ENCODE peak calls at places on chromosome 9, in eight cellular contexts. U is activated gamma-delta T cell treated with anti-CD3 and anti-CD28 coated beads, Interleukin-2, amount 50 U/mL, for 16 hours; V is AG04449; W is memory B cell; G is GM23248; Z is left colon; D is substantia nigra; P is esophagus muscularis mucosa. X is an unnamed sample.
A peak's percentile ranks its signal among the peaks of the same experiment; 100 is the strongest.

GRCh38 chr9:133515615-133516255 is 9.0 kb downstream of the MYMK start:
- DNase-seq in U (no peak), W (no peak), G (no peak), Z (no peak), P (no peak), D (no peak), V (no peak), X (no peak)

GRCh38 chr9:128091144-128091543 is 23.1 kb downstream of the SLC25A25 start:
- DNase-seq in P (no peak), G (peak; percentile 93), Z (peak; percentile 33), W (no peak), U (no peak), V (peak; percentile 63), D (peak; percentile 56), X (peak; percentile 57)

GRCh38 chr9:136171009-136171800 is 33.7 kb downstream of the LHX3 start:
- DNase-seq in V (no peak), G (no peak), Z (no peak), W (no peak), U (no peak), D (no peak), P (no peak), X (no peak)

GRCh38 chr9:81053298-81054025 is 635.9 kb downstream of the TLE1 start:
- DNase-seq in U (no peak), Z (no peak), D (no peak), G (no peak), W (no peak), P (no peak), V (no peak), X (no peak)

GRCh38 chr9:99353408-99353807 is 131.3 kb downstream of the SEC61B start:
- DNase-seq in W (no peak), V (peak; percentile 82), P (no peak), U (no peak), Z (no peak), D (no peak), G (peak; percentile 98), X (peak; percentile 67)

GRCh38 chr9:72185561-72185960 is 36.3 kb downstream of the GDA start:
- DNase-seq in V (no peak), U (no peak), P (peak; percentile 10), Z (no peak), D (no peak), G (peak; percentile 19), W (no peak), X (no peak)

GRCh38 chr9:112605518-112605917 is 112.4 kb downstream of the INIP start:
- DNase-seq in U (no peak), G (no peak), Z (no peak), V (no peak), P (no peak), D (no peak), W (no peak), X (no peak)

GRCh38 chr9:10612649-10613398 is at the start of gene PTPRD:
- DNase-seq in D (no peak), U (no peak), G (peak; percentile 42), P (no peak), W (no peak), Z (peak; percentile 27), V (no peak), X (no peak)

GRCh38 chr9:102069969-102070368 is 331.5 kb upstream of the GRIN3A start:
- DNase-seq in W (no peak), P (no peak), V (no peak), U (no peak), D (no peak), Z (no peak), G (no peak), X (no peak)

X was measured in tibial nerve.